ENCODE peak calls at places on chromosomes 6 and 20, in four cellular contexts. G, A, O and S are unnamed samples.
A peak's percentile ranks its signal among the peaks of the same experiment; 100 is the strongest.

GRCh38 chr6:107460074-107460631 is 789 bp upstream of the PDSS2 start:
- DNase-seq in O (peak; percentile 13), G (no peak), A (no peak), S (peak; percentile 19)

GRCh38 chr6:170210026-170210390 is 80.9 kb downstream of the DLL1 start:
- DNase-seq in G (no peak), A (no peak), O (no peak), S (no peak)

GRCh38 chr6:123016431-123017110 is 20.5 kb downstream of the CLVS2 start:
- DNase-seq in G (no peak), A (no peak), O (no peak), S (no peak)

GRCh38 chr20:17616480-17617211 is 46.8 kb downstream of the DSTN start:
- DNase-seq in A (no peak), G (no peak), O (no peak), S (no peak)

GRCh38 chr6:7150381-7151064 is 42.8 kb downstream of the RREB1 start:
- DNase-seq in A (no peak), G (no peak), O (no peak), S (no peak)

GRCh38 chr20:44863661-44864060 is 21.8 kb upstream of the YWHAB start:
- DNase-seq in A (peak; percentile 34), G (no peak), O (no peak), S (no peak)

GRCh38 chr6:54846243-54846856 is at the start of gene FAM83B:
- DNase-seq in O (no peak), A (peak; percentile 2), G (no peak), S (no peak)

GRCh38 chr20:44180814-44181213 is 6.2 kb downstream of the JPH2 start:
- DNase-seq in O (no peak), A (no peak), G (no peak), S (peak; percentile 66)

GRCh38 chr6:28357036-28357435 is 7.3 kb downstream of the ZKSCAN3 start:
- DNase-seq in O (peak; percentile 7), A (no peak), G (peak; percentile 42), S (peak; percentile 54)

GRCh38 chr20:12762725-12763124 is 246.0 kb upstream of the SPTLC3 start:
- DNase-seq in G (no peak), A (no peak), O (no peak), S (no peak)

GRCh38 chr6:106324726-106325335 is 729 bp downstream of the ATG5 start:
- DNase-seq in G (peak; percentile 18), O (peak; percentile 14), A (peak; percentile 21), S (peak; percentile 58)

GRCh38 chr6:136070815-136071214 is 179.3 kb downstream of the MTFR2 start:
- DNase-seq in G (no peak), A (no peak), O (no peak), S (no peak)

GRCh38 chr6:106535012-106535411 is 94.3 kb downstream of the RTN4IP1 start:
- DNase-seq in G (no peak), O (no peak), A (no peak), S (no peak)

GRCh38 chr6:39251406-39251805 is 22.1 kb upstream of the KCNK5 start:
- DNase-seq in A (no peak), G (peak; percentile 19), O (no peak), S (no peak)

GRCh38 chr6:80637312-80637711 is 530.8 kb downstream of the BCKDHB start:
- DNase-seq in A (peak; percentile 29), O (peak; percentile 69), G (no peak), S (peak; percentile 22)

GRCh38 chr6:157456524-157456829 is 75.5 kb downstream of the ZDHHC14 start:
- DNase-seq in G (no peak), O (no peak), A (no peak), S (no peak)

GRCh38 chr6:149499066-149499465 is 14.3 kb upstream of the ZC3H12D start:
- DNase-seq in G (peak; percentile 92), O (peak; percentile 93), A (peak; percentile 87), S (peak; percentile 96)

GRCh38 chr6:20306491-20306890 is 94.2 kb upstream of the MBOAT1 start:
- DNase-seq in O (no peak), A (no peak), G (peak; percentile 8), S (no peak)

GRCh38 chr20:22732751-22733150 is 148.4 kb upstream of the FOXA2 start:
- DNase-seq in A (no peak), O (no peak), G (no peak), S (no peak)

GRCh38 chr6:3744901-3745470 is 6.5 kb downstream of the PXDC1 start:
- DNase-seq in G (no peak), O (no peak), A (no peak), S (no peak)

GRCh38 chr6:13444604-13445003 is 42.8 kb downstream of the GFOD1 start:
- DNase-seq in G (no peak), O (no peak), A (no peak), S (no peak)

GRCh38 chr6:127868338-127868737 is 32.5 kb downstream of the THEMIS start:
- DNase-seq in O (peak; percentile 32), A (no peak), G (peak; percentile 33), S (no peak)

GRCh38 chr6:106514281-106514885 is 114.9 kb downstream of the RTN4IP1 start:
- DNase-seq in G (peak; percentile 54), O (no peak), A (no peak), S (no peak)

GRCh38 chr6:166820483-166820882 is 135.9 kb downstream of the RNASET2 start:
- DNase-seq in A (no peak), G (no peak), O (no peak), S (no peak)

GRCh38 chr6:43268348-43268685 is 25.0 kb downstream of the TTBK1 start:
- DNase-seq in O (no peak), G (no peak), A (no peak), S (no peak)

GRCh38 chr20:9660236-9660868 is 146.0 kb downstream of the LAMP5 start:
- DNase-seq in O (peak; percentile 1), G (peak; percentile 43), A (no peak), S (peak; percentile 8)

GRCh38 chr6:111591370-111591900 is 14.2 kb downstream of the TRAF3IP2 start:
- DNase-seq in O (peak; percentile 100), G (peak; percentile 98), A (peak; percentile 98), S (peak; percentile 100)

GRCh38 chr6:31888281-31889258 is 8.9 kb downstream of the EHMT2 start:
- DNase-seq in A (peak; percentile 19), O (no peak), G (peak; percentile 40), S (peak; percentile 17)

DNA sequence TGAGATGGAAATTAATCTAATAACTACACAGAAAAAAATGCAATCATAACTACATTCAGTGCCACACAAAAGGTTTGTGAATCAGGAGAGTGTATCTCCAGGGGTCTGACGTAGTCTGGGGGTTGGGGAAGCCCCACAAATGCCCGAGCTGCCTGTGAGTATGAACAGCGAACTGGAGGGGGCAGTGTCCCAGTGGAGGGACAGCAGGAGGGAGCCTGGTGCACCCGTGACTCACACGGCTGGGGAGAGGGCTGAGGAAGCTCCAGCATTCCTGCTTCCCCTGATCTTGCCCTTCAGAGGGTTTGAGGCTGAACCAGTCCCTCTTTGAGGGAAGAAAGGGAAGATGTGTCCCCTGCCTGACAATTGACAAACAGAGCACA is 78.9 kb downstream of the CDH26 start:
- DNase-seq in O (no peak), G (peak; percentile 45), A (no peak), S (no peak)
- TF ChIP-seq CTCF in O (no peak), G (peak; percentile 48), A (peak; percentile 2), S (peak; percentile 14)

GRCh38 chr6:34638834-34639736 is 57.5 kb downstream of the ILRUN start:
- DNase-seq in G (no peak), A (no peak), O (peak; percentile 47), S (no peak)

GRCh38 chr6:34630040-34630439 is 66.5 kb downstream of the ILRUN start:
- DNase-seq in A (peak; percentile 89), O (peak; percentile 91), G (peak; percentile 90), S (peak; percentile 94)

GRCh38 chr6:34633256-34633655 is 63.3 kb downstream of the ILRUN start:
- DNase-seq in O (no peak), G (no peak), A (no peak), S (no peak)

GRCh38 chr6:34633785-34634184 is 62.8 kb downstream of the ILRUN start:
- DNase-seq in A (no peak), G (no peak), O (peak; percentile 7), S (no peak)
- H3K4me3 ChIP-seq in A (no peak overlapping the region), G (no peak overlapping the region), O (no peak overlapping the region), S (no peak overlapping the region)

GRCh38 chr6:134363323-134364039 is 45.6 kb upstream of the SGK1 start:
- DNase-seq in A (no peak), O (peak; percentile 94), G (peak; percentile 83), S (peak; percentile 47)
- TF ChIP-seq CTCF in A (no peak), O (no peak), G (no peak), S (no peak)

DNA sequence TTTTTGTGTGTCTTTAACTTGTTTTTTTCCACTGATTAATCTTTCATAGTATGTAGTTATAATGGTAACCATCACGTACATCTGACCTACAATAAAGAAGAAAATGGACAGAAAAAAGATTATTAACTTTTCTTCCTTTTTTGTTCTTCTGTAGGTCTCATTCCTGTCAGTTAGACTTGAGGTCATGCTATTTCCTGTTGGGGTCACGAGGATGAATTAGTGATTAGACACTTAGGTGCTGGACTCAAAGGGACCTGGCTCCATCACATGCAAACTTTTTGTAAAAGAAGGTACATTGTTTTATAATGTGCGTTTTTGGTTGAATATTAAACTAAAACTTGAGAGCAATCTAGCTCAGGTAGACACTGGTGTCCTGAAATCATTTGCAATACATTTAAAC is 14.8 kb downstream of the MARCKS start:
- DNase-seq in O (no peak), A (no peak), G (no peak), S (no peak)
- H3K4me3 ChIP-seq in O (no peak overlapping the region), A (no peak overlapping the region), G (no peak overlapping the region), S (no peak overlapping the region)

GRCh38 chr20:50009521-50010454 is 27.0 kb downstream of the SNAI1 start:
- DNase-seq in O (no peak), G (no peak), A (no peak), S (no peak)
- TF ChIP-seq CTCF in O (no peak), G (no peak), A (no peak), S (no peak)

DNA sequence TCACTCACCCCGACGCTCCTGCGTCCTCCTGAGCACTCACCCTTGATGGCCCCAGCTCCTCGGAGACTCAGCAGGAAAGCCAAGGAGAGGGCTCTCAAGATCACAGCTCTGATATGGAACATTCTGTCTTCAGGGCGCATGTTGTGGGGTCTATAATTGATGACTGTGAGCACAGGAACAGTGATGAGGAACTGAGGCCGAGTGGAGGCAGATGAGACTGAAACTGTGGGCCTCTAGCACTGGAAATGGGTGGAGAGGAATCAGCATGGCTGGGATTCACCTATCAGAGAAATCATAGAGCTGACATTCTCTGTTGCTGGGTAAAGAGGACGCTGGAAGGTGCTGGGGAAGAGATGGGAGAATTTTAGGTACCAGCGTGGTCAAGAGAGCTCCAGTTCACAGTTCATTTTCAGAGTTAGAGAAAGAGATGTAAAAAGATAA is at the start of gene HLA-DPA1:
- DNase-seq in G (peak; percentile 40), A (peak; percentile 21), O (peak; percentile 12), S (peak; percentile 23)
- H3K4me3 ChIP-seq in G (no peak within 1 kb of the TSS), A (no peak within 1 kb of the TSS), O (no peak within 1 kb of the TSS), S (no peak within 1 kb of the TSS)

DNA sequence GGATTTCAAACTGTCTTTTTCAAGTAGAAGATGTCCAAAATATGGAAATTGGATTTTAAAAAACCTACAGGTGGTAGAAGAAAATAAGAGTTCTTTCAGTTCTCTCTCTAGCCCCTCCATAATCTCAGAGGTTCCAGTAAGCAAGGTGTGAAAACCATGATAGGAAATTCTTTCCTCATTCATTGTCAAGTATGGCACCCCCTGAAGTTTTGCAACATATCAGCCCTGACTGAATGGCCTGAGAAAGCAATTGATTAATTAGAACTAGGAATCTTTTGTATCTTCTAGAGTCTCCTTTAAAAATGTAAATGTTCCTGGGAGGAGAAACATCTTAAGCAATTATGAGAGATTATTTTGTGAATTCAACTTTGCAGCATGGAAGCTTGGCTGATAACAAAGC is 198.7 kb upstream of the STXBP5 start:
- DNase-seq in G (no peak), O (no peak), A (no peak), S (no peak)
- TF ChIP-seq CTCF in G (peak; percentile 45), O (peak; percentile 9), A (no peak), S (peak; percentile 13)